ENCODE peak calls at places on chromosome 4, in four cellular contexts. M is stimulated activated CD4-positive, alpha-beta T cell treated with anti-CD3 and anti-CD28 coated beads, Interleukin-1b, Interleukin-23, amount 100 ng/mL, for 24 hours; T is mesothelial cell of epicardium; G is NCI-H345. Q is an unnamed sample.

GRCh38 chr4:8244001-8244757 is 25.4 kb upstream of the HTRA3 start:
- DNase-seq in M (no peak), T (no peak), G (no peak), Q (no peak)

GRCh38 chr4:80192937-80193336 is 4.4 kb upstream of the PRDM8 start:
- DNase-seq in M (no peak), T (no peak), G (no peak), Q (no peak)

GRCh38 chr4:95513022-95513421 is 35.8 kb downstream of the UNC5C start:
- DNase-seq in M (no peak), T (no peak), G (no peak), Q (no peak)

GRCh38 chr4:53040459-53040815 is 178.3 kb downstream of the RASL11B start:
- DNase-seq in M (no peak), T (no peak), G (no peak), Q (no peak)

GRCh38 chr4:104966349-104967033 is 180.2 kb upstream of the TET2 start:
- DNase-seq in M (no peak), T (no peak), G (no peak), Q (peak; percentile 95)

GRCh38 chr4:156677136-156677535 is 294.5 kb downstream of the PDGFC start:
- DNase-seq in M (no peak), T (no peak), G (no peak), Q (no peak)

GRCh38 chr4:17055788-17056187 is 157.3 kb upstream of the LDB2 start:
- DNase-seq in M (no peak), T (no peak), G (no peak), Q (peak; percentile 35)

GRCh38 chr4:32470087-32470585 is 1750.0 kb downstream of the PCDH7 start:
- DNase-seq in M (no peak), T (no peak), G (no peak), Q (no peak)

GRCh38 chr4:41856797-41857196 is 78.4 kb upstream of the TMEM33 start:
- DNase-seq in M (no peak), T (no peak), G (no peak), Q (no peak)

GRCh38 chr4:148810461-148810860 is 368.2 kb upstream of the NR3C2 start:
- DNase-seq in M (no peak), T (no peak), G (no peak), Q (no peak)

GRCh38 chr4:113382704-113383103 is 333.3 kb downstream of the ANK2 start:
- DNase-seq in M (no peak), T (no peak), G (no peak), Q (no peak)

GRCh38 chr4:118682928-118683327 is 2.3 kb upstream of the METTL14 start:
- DNase-seq in M (no peak), T (no peak), G (no peak), Q (peak; percentile 70)

GRCh38 chr4:142435599-142436235 is 410.4 kb downstream of the INPP4B start:
- DNase-seq in M (no peak), T (no peak), G (no peak), Q (no peak)

GRCh38 chr4:108399610-108400265 is 220.6 kb upstream of the RPL34 start:
- DNase-seq in M (no peak), T (no peak), G (no peak), Q (no peak)

GRCh38 chr4:105627620-105628019 is 75.2 kb downstream of the ARHGEF38 start:
- DNase-seq in M (no peak), T (no peak), G (no peak), Q (no peak)

GRCh38 chr4:80243274-80244018 is 23.0 kb upstream of the FGF5 start:
- DNase-seq in M (no peak), T (no peak), G (peak; percentile 46), Q (no peak)

GRCh38 chr4:180949825-180950224 is 1293.4 kb upstream of the TENM3 start:
- DNase-seq in M (no peak), T (no peak), G (no peak), Q (no peak)

GRCh38 chr4:119550857-119551532 is 77.6 kb downstream of the PDE5A start:
- DNase-seq in M (no peak), T (no peak), G (no peak), Q (no peak)

GRCh38 chr4:137558951-137559350 is 26.7 kb upstream of the PCDH18 start:
- DNase-seq in M (no peak), T (no peak), G (no peak), Q (no peak)

GRCh38 chr4:16250665-16251365 is 24.5 kb upstream of the TAPT1 start:
- DNase-seq in M (no peak), T (no peak), G (no peak), Q (no peak)

GRCh38 chr4:80153800-80154546 is 43.3 kb upstream of the PRDM8 start:
- DNase-seq in M (no peak), T (no peak), G (no peak), Q (no peak)

GRCh38 chr4:168097161-168097560 is 4.8 kb downstream of the ANXA10 start:
- DNase-seq in M (no peak), T (no peak), G (no peak), Q (no peak)

GRCh38 chr4:48462363-48462762 is 20.8 kb upstream of the SLC10A4 start:
- DNase-seq in M (no peak), T (no peak), G (no peak), Q (no peak)

GRCh38 chr4:19193274-19193962 is 1058.3 kb upstream of the SLIT2 start:
- DNase-seq in M (no peak), T (no peak), G (no peak), Q (no peak)

GRCh38 chr4:104591505-104591904 is 96.8 kb upstream of the CXXC4 start:
- DNase-seq in M (no peak), T (no peak), G (peak; percentile 91), Q (no peak)

GRCh38 chr4:101114936-101115372 is 232.4 kb downstream of the PPP3CA start:
- DNase-seq in M (no peak), T (no peak), G (no peak), Q (no peak)

GRCh38 chr4:76488905-76489798 is 54.1 kb downstream of the SHROOM3 start:
- DNase-seq in M (no peak), T (no peak), G (no peak), Q (no peak)

GRCh38 chr4:25466966-25467697 is 90.1 kb downstream of the ANAPC4 start:
- DNase-seq in M (no peak), T (no peak), G (no peak), Q (no peak)

GRCh38 chr4:93228021-93228420 is 600.5 kb upstream of the ATOH1 start:
- DNase-seq in M (no peak), T (no peak), G (no peak), Q (no peak)

GRCh38 chr4:5503295-5503694 is 205.1 kb downstream of the EVC2 start:
- DNase-seq in M (no peak), T (no peak), G (no peak), Q (no peak)

GRCh38 chr4:59571805-59572430 is 1628.2 kb upstream of the ADGRL3 start:
- DNase-seq in M (no peak), T (no peak), G (peak; percentile 32), Q (peak; percentile 41)

GRCh38 chr4:75745721-75746199 is 21.4 kb downstream of the USO1 start:
- DNase-seq in M (no peak), T (no peak), G (no peak), Q (no peak)

GRCh38 chr4:11106190-11106589 is 322.5 kb downstream of the HS3ST1 start:
- DNase-seq in M (no peak), T (no peak), G (no peak), Q (no peak)

GRCh38 chr4:56466910-56467283 is 520 bp upstream of the SRP72 start:
- DNase-seq in M (no peak), T (no peak), G (no peak), Q (no peak)

GRCh38 chr4:52869196-52869595 is 7.1 kb downstream of the RASL11B start:
- DNase-seq in M (no peak), T (no peak), G (no peak), Q (no peak)

GRCh38 chr4:48772568-48772967 is 7.5 kb downstream of the FRYL start:
- DNase-seq in M (no peak), T (no peak), G (no peak), Q (peak; percentile 30)

GRCh38 chr4:54767376-54767775 is 109.6 kb downstream of the KIT start:
- DNase-seq in M (no peak), T (no peak), G (no peak), Q (no peak)

GRCh38 chr4:78945638-78946179 is 6.5 kb upstream of the PAQR3 start:
- DNase-seq in M (no peak), T (no peak), G (no peak), Q (no peak)

GRCh38 chr4:139606600-139607301 is 50.7 kb upstream of the SETD7 start:
- DNase-seq in M (no peak), T (no peak), G (no peak), Q (peak; percentile 77)

GRCh38 chr4:153555730-153556440 is 89.7 kb downstream of the TMEM131L start:
- DNase-seq in M (no peak), T (peak; percentile 77), G (no peak), Q (no peak)

Q was measured in MV-4-11.